ENCODE peak calls at places on chromosome 13, in nine cellular contexts. G is NCI-H82; Q is effector memory CD8-positive, alpha-beta T cell; M is stimulated activated CD4-positive, alpha-beta T cell treated with anti-CD3 and anti-CD28 coated beads, TNF-alpha, amount 100 ng/mL, for 24 hours; Z is left ventricle myocardium inferior; T is A549; I is psoas muscle; A is cardiac muscle cell; O is neural progenitor cell. U is an unnamed sample.

GRCh38 chr13:110509478-110509926 is 52.0 kb downstream of the RAB20 start:
- DNase-seq in G (peak), Q (no peak), M (no peak), Z (no peak), T (no peak), I (no peak), A (peak), O (no peak), U (no peak)

GRCh38 chr13:113205428-113205931 is 3.0 kb downstream of the PCID2 start:
- DNase-seq in G (no peak), Q (no peak), M (no peak), Z (no peak), T (no peak), I (no peak), A (no peak), O (no peak), U (no peak)

GRCh38 chr13:30708541-30708940 is 26.8 kb upstream of the ALOX5AP start:
- DNase-seq in G (no peak), Q (no peak), M (no peak), Z (no peak), T (no peak), I (no peak), A (no peak), O (no peak), U (no peak)

GRCh38 chr13:58955546-58956385 is 1208.0 kb downstream of the DIAPH3 start:
- DNase-seq in G (no peak), Q (no peak), M (no peak), Z (no peak), T (no peak), I (no peak), A (no peak), O (no peak), U (no peak)

GRCh38 chr13:30222253-30222652 is 85.1 kb downstream of the KATNAL1 start:
- DNase-seq in G (no peak), Q (no peak), M (no peak), Z (no peak), T (no peak), I (no peak), A (no peak), O (no peak), U (no peak)

GRCh38 chr13:112844879-112845278 is 124.1 kb upstream of the MCF2L start:
- DNase-seq in G (no peak), Q (no peak), M (no peak), Z (no peak), T (no peak), I (no peak), A (no peak), O (no peak), U (no peak)

GRCh38 chr13:100610399-100611347 is 22.1 kb upstream of the GGACT start:
- DNase-seq in G (peak), Q (no peak), M (no peak), Z (no peak), T (no peak), I (no peak), A (no peak), O (no peak), U (no peak)

GRCh38 chr13:50467156-50467814 is 376.2 kb downstream of the DLEU7 start:
- DNase-seq in G (no peak), Q (no peak), M (no peak), Z (no peak), T (no peak), I (no peak), A (peak), O (no peak), U (no peak)

GRCh38 chr13:103941506-103942148 is 875.4 kb upstream of the SLC10A2 start:
- DNase-seq in G (no peak), Q (no peak), M (no peak), Z (no peak), T (no peak), I (no peak), A (no peak), O (no peak), U (no peak)